ENCODE peak calls at places on chromosomes 2 and 18, in four cellular contexts. C is iPS DF 6.9, U is A549, F is endodermal cell. E is an unnamed sample. For H3K4me1, the result is how much of the 10 kb centered on the place peaks cover.

GRCh38 chr2:54176577-54176976 is 61.2 kb downstream of the ACYP2 start:
- DNase-seq in C (peak), U (peak), F (peak), E (peak)

GRCh38 chr18:79552140-79552631 is 127.4 kb upstream of the CTDP1 start:
- DNase-seq in C (no peak), U (no peak), F (peak), E (no peak)

GRCh38 chr2:228658998-228659397 is 477.5 kb upstream of the SPHKAP start:
- DNase-seq in C (no peak), U (no peak), F (no peak), E (peak)

GRCh38 chr2:131104487-131105155 is 515 bp upstream of the PLEKHB2 start:
- DNase-seq in C (no peak), U (peak), F (no peak), E (peak)

GRCh38 chr18:2147866-2148265 is 423.4 kb downstream of the METTL4 start:
- DNase-seq in C (no peak), U (no peak), F (no peak), E (peak)

GRCh38 chr2:230798769-230799399 is 65.9 kb upstream of the ITM2C start:
- DNase-seq in C (no peak), U (peak), F (no peak), E (no peak)

GRCh38 chr18:48727685-48728084 is 188.9 kb downstream of the CTIF start:
- DNase-seq in C (no peak), U (no peak), F (no peak), E (peak)

GRCh38 chr2:71852141-71852711 is 295.4 kb downstream of the CYP26B1 start:
- DNase-seq in C (no peak), U (no peak), F (peak), E (no peak)

GRCh38 chr2:158619496-158619895 is 162.7 kb downstream of the PKP4 start:
- DNase-seq in C (no peak), U (peak), F (no peak), E (peak)

GRCh38 chr2:37090019-37090477 is 5.7 kb downstream of the GPATCH11 start:
- DNase-seq in C (no peak), U (no peak), F (no peak), E (no peak)

GRCh38 chr18:54235871-54236270 is 11.4 kb upstream of the MBD2 start:
- DNase-seq in C (no peak), U (no peak), F (no peak), E (no peak)
- H3K4me1 ChIP-seq in C (under half), U (under half), F (under half), E (under half)

GRCh38 chr2:218570850-218571249 is 2.2 kb downstream of the CNOT9 start:
- DNase-seq in C (no peak), U (no peak), F (no peak), E (no peak)

GRCh38 chr2:218568190-218569037 is at the start of the genes CNOT9 and USP37:
- DNase-seq in C (peak), U (peak), F (peak), E (peak)

GRCh38 chr2:218567797-218568189 is 358 bp downstream of the USP37 start:
- DNase-seq in C (no peak), U (no peak), F (no peak), E (no peak)

GRCh38 chr2:218569038-218569431 is 396 bp downstream of the CNOT9 start:
- DNase-seq in C (no peak), U (peak), F (no peak), E (peak)

DNA sequence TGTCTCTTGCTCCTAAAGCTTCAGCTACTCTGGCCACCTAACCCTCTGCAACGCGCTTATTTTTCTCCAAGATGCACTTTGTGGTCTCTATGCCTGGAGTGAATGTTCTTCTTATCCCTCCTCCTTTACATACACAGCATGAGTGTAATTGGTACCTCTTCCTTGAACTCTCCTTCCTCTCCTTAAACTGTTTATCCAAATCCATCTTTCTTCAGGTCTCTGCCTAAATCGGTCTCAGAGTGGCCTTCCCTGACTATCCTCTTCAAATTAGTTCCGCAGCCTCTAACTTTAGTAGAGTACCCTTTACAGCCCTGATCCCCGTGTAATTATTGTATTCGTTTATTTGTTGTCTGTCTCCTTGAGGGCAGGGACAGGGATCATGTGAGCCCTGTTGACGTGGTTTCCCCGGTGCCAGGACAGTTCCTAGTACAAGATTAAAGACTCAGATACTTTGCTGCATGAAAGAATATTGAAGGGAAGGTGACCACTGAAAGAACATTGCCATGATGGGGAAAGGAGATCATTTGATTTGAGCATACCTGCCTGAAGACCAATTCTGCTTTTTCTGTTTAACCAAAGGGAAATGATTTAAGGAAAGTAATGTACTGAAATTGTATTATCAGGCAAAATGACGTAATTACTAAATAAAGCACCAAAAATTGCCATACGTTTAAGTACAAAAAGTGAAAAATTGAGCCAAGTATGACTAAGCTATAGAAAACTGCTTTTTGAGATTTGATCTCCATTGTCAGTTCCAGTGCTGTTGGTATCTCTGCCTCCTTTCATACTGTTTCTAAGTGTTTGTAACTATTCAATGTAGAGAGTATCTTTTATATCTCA is 1.2 kb downstream of the CNOT9 start:
- DNase-seq in C (no peak), U (peak), F (peak), E (peak)
- H3K4me1 ChIP-seq in C (under half), U (under half), F (under half), E (under half)

GRCh38 chr2:222907790-222908431 is 47.1 kb downstream of the ACSL3 start:
- DNase-seq in C (no peak), U (no peak), F (peak), E (no peak)

GRCh38 chr2:222912117-222912516 is 51.3 kb downstream of the ACSL3 start:
- DNase-seq in C (no peak), U (no peak), F (no peak), E (no peak)

GRCh38 chr2:222907048-222907447 is 46.2 kb downstream of the ACSL3 start:
- DNase-seq in C (no peak), U (no peak), F (no peak), E (no peak)

GRCh38 chr2:222912776-222913175 is 51.9 kb downstream of the ACSL3 start:
- DNase-seq in C (no peak), U (no peak), F (no peak), E (no peak)

GRCh38 chr2:222909276-222909675 is 48.4 kb downstream of the ACSL3 start:
- DNase-seq in C (no peak), U (no peak), F (no peak), E (no peak)
- H3K4me1 ChIP-seq in C (under half), U (under half), F (under half), E (under half)

DNA sequence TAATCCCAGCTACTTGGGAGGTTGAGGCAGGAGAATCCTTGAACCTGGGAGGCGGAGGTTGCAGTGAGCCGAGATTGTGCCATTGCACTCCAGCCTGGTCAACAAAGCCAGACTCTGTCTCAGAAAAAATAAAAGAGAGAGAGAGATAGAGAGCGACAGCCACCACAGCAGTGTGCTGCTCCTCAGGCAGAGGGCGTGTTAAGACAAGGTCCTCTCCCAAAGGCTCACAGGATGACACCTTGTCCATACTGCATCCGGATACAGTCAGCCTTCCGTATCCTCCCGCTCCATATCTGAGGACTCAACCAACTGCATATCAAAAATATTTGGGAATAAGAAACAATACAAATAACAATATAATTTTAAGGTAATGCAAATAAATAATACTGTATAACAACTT is 20.1 kb downstream of the ARL4C start:
- DNase-seq in C (no peak), U (no peak), F (no peak), E (peak)
- H3K4me1 ChIP-seq in C (under half), U (under half), F (under half), E (under half)

DNA sequence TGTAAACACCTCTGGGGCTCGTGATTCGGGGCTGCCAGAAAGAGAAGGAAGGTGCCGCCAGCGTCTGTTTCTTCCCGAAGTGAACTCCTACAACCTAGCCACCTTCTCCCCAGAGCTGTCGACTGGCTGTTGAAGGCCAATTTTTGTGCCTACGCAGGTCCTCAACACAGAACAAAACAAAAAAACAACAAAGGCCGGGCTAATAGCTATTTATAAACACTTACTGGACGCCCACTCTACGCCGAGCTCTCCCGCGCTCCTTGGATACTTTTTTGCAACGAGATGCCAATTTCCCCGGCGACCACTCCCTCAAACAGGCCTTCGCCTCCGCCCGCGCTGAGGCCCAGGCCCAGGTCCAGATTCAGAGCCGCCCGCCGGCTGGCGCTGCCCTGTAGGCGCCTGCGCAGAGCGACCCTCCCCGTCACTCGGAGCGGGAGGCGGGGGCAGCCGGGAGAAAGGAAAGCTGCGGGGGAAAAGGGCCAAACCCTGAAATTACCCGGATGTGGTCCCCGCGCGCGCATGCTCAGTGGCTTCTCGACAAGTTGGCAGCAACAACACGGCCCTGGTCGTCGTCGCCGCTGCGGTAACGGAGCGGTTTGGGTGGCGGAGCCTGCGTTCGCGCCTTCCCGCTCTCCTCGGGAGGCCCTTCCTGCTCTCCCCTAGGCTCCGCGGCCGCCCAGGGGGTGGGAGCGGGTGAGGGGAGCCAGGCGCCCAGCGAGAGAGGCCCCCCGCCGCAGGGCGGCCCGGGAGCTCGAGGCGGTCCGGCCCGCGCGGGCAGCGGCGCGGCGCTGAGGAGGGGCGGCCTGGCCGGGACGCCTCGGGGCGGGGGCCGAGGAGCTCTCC is at the start of gene SMAD4:
- DNase-seq in C (peak), U (peak), F (peak), E (peak)
- H3K4me1 ChIP-seq in C (under half), U (under half), F (under half), E (under half)

GRCh38 chr2:98759827-98760625 is 29.1 kb upstream of the MGAT4A start:
- DNase-seq in C (no peak), U (no peak), F (no peak), E (no peak)
- H3K4me1 ChIP-seq in C (under half), U (under half), F (under half), E (under half)

DNA sequence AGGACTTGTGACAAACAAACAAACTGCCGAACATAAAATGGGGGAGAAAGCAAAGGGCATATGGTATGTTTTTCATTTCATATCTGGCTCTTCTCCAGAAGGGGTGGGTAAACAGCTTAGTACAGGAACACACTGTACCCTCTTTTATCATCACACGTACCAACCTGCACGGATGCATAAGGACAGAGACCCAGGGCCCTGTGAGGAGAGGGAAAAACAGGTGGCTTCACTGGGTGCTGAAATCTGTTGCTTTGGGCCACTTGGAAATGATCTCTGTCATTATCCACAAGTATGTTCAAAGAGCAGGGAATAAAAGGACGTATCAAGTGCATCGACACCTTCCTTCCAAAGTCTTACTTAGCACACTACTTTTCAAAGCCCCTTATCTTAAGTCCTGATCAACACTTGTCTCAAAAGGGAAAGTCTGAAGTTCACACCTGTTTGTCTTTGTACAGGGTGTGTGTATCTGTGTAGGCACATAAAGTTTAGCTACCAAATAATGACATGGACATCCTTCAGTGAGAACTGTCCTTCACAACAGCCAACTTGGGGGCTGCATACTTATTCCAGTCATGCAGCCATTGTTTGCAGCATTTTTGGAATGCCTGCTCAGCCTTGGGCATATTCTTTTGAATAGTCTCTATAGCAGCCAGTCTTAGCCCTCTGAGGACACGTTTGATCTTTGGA is 60.7 kb downstream of the IRS1 start:
- DNase-seq in C (no peak), U (no peak), F (no peak), E (no peak)
- H3K4me1 ChIP-seq in C (under half), U (half or more), F (under half), E (under half)